ENCODE peak calls at places on chromosomes 5 and 9, in four cellular contexts. One of them, this sample, is unnamed.

GRCh38 chr9:107439991-107440456 is 49.5 kb downstream of the KLF4 start:
- DNase-seq in tibial nerve: no peak
- DNase-seq in adrenal gland: no peak
- DNase-seq in stomach: no peak
- DNase-seq in this sample: no peak

GRCh38 chr9:129172816-129173215 is 5.2 kb downstream of the IER5L start:
- DNase-seq in tibial nerve: no peak
- DNase-seq in adrenal gland: no peak
- DNase-seq in stomach: no peak
- DNase-seq in this sample: no peak

GRCh38 chr9:3960661-3961144 is 339.2 kb downstream of the GLIS3 start:
- DNase-seq in tibial nerve: no peak
- DNase-seq in adrenal gland: no peak
- DNase-seq in stomach: no peak
- DNase-seq in this sample: no peak

GRCh38 chr5:102589661-102590060 is 90.9 kb upstream of the SLCO6A1 start:
- DNase-seq in tibial nerve: no peak
- DNase-seq in adrenal gland: no peak
- DNase-seq in stomach: no peak
- DNase-seq in this sample: no peak

GRCh38 chr5:41896230-41896629 is 7.9 kb upstream of the RIMOC1 start:
- DNase-seq in tibial nerve: no peak
- DNase-seq in adrenal gland: no peak
- DNase-seq in stomach: no peak
- DNase-seq in this sample: no peak

GRCh38 chr5:43141211-43141610 is 20.5 kb downstream of the ZNF131 start:
- DNase-seq in tibial nerve: no peak
- DNase-seq in adrenal gland: no peak
- DNase-seq in stomach: no peak
- DNase-seq in this sample: no peak

GRCh38 chr9:136011703-136012496 is 50.7 kb upstream of the UBAC1 start:
- DNase-seq in tibial nerve: peak
- DNase-seq in adrenal gland: peak
- DNase-seq in stomach: peak
- DNase-seq in this sample: peak

GRCh38 chr5:132825824-132826391 is 4.5 kb downstream of the SHROOM1 start:
- DNase-seq in tibial nerve: no peak
- DNase-seq in adrenal gland: no peak
- DNase-seq in stomach: no peak
- DNase-seq in this sample: no peak

GRCh38 chr5:75514323-75514722 is 2.6 kb downstream of the POLK start:
- DNase-seq in tibial nerve: no peak
- DNase-seq in adrenal gland: no peak
- DNase-seq in stomach: no peak
- DNase-seq in this sample: no peak

GRCh38 chr9:135956798-135957166 is 4.4 kb downstream of the UBAC1 start:
- DNase-seq in tibial nerve: no peak
- DNase-seq in adrenal gland: no peak
- DNase-seq in stomach: no peak
- DNase-seq in this sample: no peak

GRCh38 chr9:136703231-136703870 is 9.0 kb upstream of the DIPK1B start:
- DNase-seq in tibial nerve: no peak
- DNase-seq in adrenal gland: no peak
- DNase-seq in stomach: no peak
- DNase-seq in this sample: no peak

GRCh38 chr9:70485273-70485858 is 70.9 kb upstream of the KLF9 start:
- DNase-seq in tibial nerve: no peak
- DNase-seq in adrenal gland: peak
- DNase-seq in stomach: no peak
- DNase-seq in this sample: no peak

GRCh38 chr9:126366366-126367011 is 39.9 kb downstream of the MVB12B start:
- DNase-seq in tibial nerve: no peak
- DNase-seq in adrenal gland: no peak
- DNase-seq in stomach: no peak
- DNase-seq in this sample: no peak

GRCh38 chr9:126361810-126362238 is 35.2 kb downstream of the MVB12B start:
- DNase-seq in tibial nerve: no peak
- DNase-seq in adrenal gland: no peak
- DNase-seq in stomach: no peak
- DNase-seq in this sample: no peak

GRCh38 chr9:126365780-126366179 is 39.2 kb downstream of the MVB12B start:
- DNase-seq in tibial nerve: no peak
- DNase-seq in adrenal gland: no peak
- DNase-seq in stomach: no peak
- DNase-seq in this sample: no peak

GRCh38 chr9:126363250-126363649 is 36.6 kb downstream of the MVB12B start:
- DNase-seq in tibial nerve: no peak
- DNase-seq in adrenal gland: no peak
- DNase-seq in stomach: no peak
- DNase-seq in this sample: no peak

DNA sequence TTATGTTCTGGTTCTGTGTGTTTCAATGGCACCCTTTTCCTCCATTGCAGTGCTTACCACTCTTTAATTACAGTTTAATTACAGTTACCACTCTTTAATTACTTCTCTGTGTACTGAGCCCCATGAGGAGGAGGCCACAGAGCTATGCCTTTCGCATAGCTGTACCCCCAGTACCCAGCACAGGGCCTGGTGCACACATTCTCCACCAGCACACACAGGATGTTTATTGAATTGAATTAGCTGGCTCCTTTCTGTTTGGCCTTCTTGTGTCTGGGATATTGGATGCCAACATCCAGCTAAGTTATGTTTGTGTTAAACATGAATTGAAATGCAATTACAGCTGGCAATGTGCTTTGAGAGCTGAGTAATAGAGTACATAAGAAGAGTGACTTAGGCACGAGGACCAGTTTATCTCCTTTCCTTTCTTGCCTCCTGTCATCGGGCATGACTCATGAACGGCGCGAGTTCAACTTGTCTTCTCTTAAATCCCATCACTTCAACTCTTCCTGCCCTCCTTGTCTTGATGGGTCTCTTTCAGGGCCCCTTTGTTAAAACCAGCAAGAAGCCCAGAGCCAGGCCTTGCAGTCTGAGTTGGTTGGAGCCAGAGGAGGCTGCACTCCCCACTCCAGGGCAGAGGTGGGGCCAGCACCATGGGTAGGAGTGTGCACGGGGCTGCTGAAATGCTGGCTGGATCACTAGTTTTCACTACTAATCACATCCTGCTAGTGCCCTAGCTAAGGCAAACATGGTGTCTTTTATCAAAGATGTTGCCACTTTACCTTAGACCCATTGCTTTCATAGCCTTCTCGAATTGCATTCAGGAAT is 37.4 kb downstream of the MVB12B start:
- DNase-seq in tibial nerve: no peak
- DNase-seq in adrenal gland: no peak
- DNase-seq in stomach: no peak
- DNase-seq in this sample: no peak
- TF ChIP-seq CTCF in tibial nerve: no peak
- TF ChIP-seq CTCF in adrenal gland: no peak
- TF ChIP-seq CTCF in stomach: no peak
- TF ChIP-seq CTCF in this sample: no peak

DNA sequence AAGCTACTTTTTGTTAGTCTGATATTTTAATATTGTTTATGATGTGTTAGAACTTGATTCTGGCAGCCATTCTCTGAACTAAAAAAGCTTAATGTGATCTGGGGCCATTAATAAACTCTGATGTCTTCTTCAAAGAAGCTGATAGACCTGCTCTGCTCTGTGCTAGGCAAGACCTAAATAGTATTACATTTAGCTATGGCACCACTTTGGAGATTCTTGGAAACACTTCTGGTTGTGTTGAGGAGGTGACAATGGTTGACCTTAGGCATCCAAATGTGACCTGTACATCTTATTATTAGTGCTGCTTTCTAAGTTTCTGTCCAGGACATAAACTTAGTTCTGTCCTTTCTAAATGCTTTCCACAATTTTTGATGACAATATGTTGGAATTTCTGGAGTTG is 21.7 kb upstream of the SCGB3A2 start:
- DNase-seq in tibial nerve: no peak
- DNase-seq in adrenal gland: no peak
- DNase-seq in stomach: no peak
- DNase-seq in this sample: no peak
- TF ChIP-seq CTCF in tibial nerve: no peak
- TF ChIP-seq CTCF in adrenal gland: no peak
- TF ChIP-seq CTCF in stomach: no peak
- TF ChIP-seq CTCF in this sample: no peak

GRCh38 chr9:79940919-79941318 is 369.2 kb downstream of the TLE4 start:
- DNase-seq in tibial nerve: no peak
- DNase-seq in adrenal gland: no peak
- DNase-seq in stomach: no peak
- DNase-seq in this sample: no peak

GRCh38 chr9:79946718-79947117 is 375.0 kb downstream of the TLE4 start:
- DNase-seq in tibial nerve: peak
- DNase-seq in adrenal gland: no peak
- DNase-seq in stomach: peak
- DNase-seq in this sample: no peak

GRCh38 chr9:79939819-79940218 is 368.1 kb downstream of the TLE4 start:
- DNase-seq in tibial nerve: no peak
- DNase-seq in adrenal gland: no peak
- DNase-seq in stomach: peak
- DNase-seq in this sample: no peak

GRCh38 chr9:79945495-79945894 is 373.7 kb downstream of the TLE4 start:
- DNase-seq in tibial nerve: no peak
- DNase-seq in adrenal gland: no peak
- DNase-seq in stomach: no peak
- DNase-seq in this sample: no peak

DNA sequence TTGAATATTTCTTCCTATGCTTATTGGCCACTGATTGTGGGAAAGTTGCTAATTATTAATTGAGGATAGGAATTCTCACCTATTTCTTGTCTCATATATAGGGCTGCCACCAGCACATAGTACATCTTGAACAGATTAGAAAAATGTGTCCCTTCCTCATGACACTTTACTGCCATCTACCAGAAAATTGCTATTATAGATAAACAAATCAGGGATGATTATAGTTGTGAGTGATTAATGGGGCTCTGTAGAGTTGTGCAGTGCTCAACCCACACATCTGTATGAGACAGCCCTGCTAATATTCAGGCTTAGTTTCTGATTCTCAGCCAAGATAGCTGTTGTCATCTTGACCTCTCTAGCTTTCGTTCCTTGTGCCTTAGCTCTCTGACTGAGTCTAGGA is 373.2 kb downstream of the TLE4 start:
- DNase-seq in tibial nerve: no peak
- DNase-seq in adrenal gland: no peak
- DNase-seq in stomach: no peak
- DNase-seq in this sample: no peak
- TF ChIP-seq CTCF in tibial nerve: no peak
- TF ChIP-seq CTCF in adrenal gland: no peak
- TF ChIP-seq CTCF in stomach: no peak
- TF ChIP-seq CTCF in this sample: peak

DNA sequence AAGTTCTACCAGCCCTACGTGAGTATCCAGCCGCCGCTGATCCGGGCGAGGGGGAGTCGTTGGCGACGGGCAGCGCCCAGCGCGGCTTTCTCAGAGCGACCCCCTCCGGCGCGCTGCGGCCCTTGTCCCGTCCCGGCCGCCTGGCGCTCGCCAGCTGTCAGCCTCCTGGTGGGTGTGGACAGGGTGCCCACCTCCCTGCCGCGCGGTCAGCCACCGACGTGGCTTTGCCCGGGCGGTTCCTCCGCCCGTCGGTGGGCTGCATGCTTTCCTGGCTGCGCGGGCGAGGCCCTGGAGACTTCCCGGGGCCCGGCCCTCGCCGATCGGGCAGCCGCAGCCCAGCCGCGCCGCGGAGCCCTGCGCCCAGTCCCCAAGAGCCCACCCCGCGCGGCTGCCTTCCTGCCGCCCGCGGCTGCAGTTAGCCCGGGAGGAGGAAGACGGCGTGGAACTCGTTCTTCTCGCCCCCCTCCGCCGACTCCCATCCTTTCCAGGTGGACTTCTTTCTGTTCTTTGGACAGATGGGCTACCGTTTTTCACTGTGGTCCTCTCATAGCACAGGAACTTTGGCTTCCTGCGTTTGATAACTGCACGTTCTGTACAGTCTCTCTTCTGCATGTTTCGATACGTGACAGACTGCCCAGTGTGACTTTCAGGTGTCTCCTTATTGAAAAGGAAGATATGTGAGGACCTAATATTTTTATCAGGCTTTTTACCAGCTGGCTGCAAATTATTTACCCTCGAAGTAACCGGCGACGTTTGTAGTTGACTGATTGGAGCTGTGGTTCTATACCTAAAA is 550 bp downstream of the AP3S1 start:
- DNase-seq in tibial nerve: peak
- DNase-seq in adrenal gland: no peak
- DNase-seq in stomach: no peak
- DNase-seq in this sample: peak
- TF ChIP-seq CTCF in tibial nerve: no peak
- TF ChIP-seq CTCF in adrenal gland: peak
- TF ChIP-seq CTCF in stomach: no peak
- TF ChIP-seq CTCF in this sample: peak

GRCh38 chr5:55187370-55187769 is 14.4 kb upstream of the CDC20B start:
- DNase-seq in tibial nerve: no peak
- DNase-seq in adrenal gland: no peak
- DNase-seq in stomach: no peak
- DNase-seq in this sample: no peak
- TF ChIP-seq CTCF in tibial nerve: no peak
- TF ChIP-seq CTCF in adrenal gland: no peak
- TF ChIP-seq CTCF in stomach: no peak
- TF ChIP-seq CTCF in this sample: peak

GRCh38 chr5:112707187-112708179 is 30.2 kb upstream of the APC start:
- DNase-seq in tibial nerve: peak
- DNase-seq in adrenal gland: peak
- DNase-seq in stomach: peak
- DNase-seq in this sample: peak
- TF ChIP-seq CTCF in tibial nerve: peak
- TF ChIP-seq CTCF in adrenal gland: peak
- TF ChIP-seq CTCF in stomach: no peak
- TF ChIP-seq CTCF in this sample: peak

GRCh38 chr5:97044057-97044456 is 98.4 kb downstream of the LIX1 start:
- DNase-seq in tibial nerve: no peak
- DNase-seq in adrenal gland: no peak
- DNase-seq in stomach: peak
- DNase-seq in this sample: no peak
- TF ChIP-seq CTCF in tibial nerve: no peak
- TF ChIP-seq CTCF in adrenal gland: peak
- TF ChIP-seq CTCF in stomach: no peak
- TF ChIP-seq CTCF in this sample: peak

GRCh38 chr5:139150359-139150999 is 47.7 kb downstream of the SIL1 start:
- DNase-seq in tibial nerve: no peak
- DNase-seq in adrenal gland: no peak
- DNase-seq in stomach: no peak
- DNase-seq in this sample: no peak

GRCh38 chr5:139148306-139148705 is 49.9 kb downstream of the SIL1 start:
- DNase-seq in tibial nerve: no peak
- DNase-seq in adrenal gland: no peak
- DNase-seq in stomach: peak
- DNase-seq in this sample: no peak

GRCh38 chr5:139147743-139148079 is 50.5 kb downstream of the SIL1 start:
- DNase-seq in tibial nerve: no peak
- DNase-seq in adrenal gland: peak
- DNase-seq in stomach: peak
- DNase-seq in this sample: no peak

GRCh38 chr5:139149477-139150199 is 48.5 kb downstream of the SIL1 start:
- DNase-seq in tibial nerve: no peak
- DNase-seq in adrenal gland: no peak
- DNase-seq in stomach: no peak
- DNase-seq in this sample: no peak

GRCh38 chr5:139148986-139149385 is 49.2 kb downstream of the SIL1 start:
- DNase-seq in tibial nerve: no peak
- DNase-seq in adrenal gland: no peak
- DNase-seq in stomach: no peak
- DNase-seq in this sample: no peak
- TF ChIP-seq CTCF in tibial nerve: no peak
- TF ChIP-seq CTCF in adrenal gland: no peak
- TF ChIP-seq CTCF in stomach: no peak
- TF ChIP-seq CTCF in this sample: no peak